ENCODE peak calls at places on chromosomes 4 and X, in six cellular contexts. I is NB4, V is cardiac muscle cell, R is tibial artery, C is IMR-90, D is heart left ventricle. Q is an unnamed sample.

GRCh38 chr4:126935784-126936183 is 697.0 kb upstream of the INTU start:
- DNase-seq in I (no peak), V (no peak), R (no peak), C (no peak), D (no peak), Q (no peak)

GRCh38 chrX:70494441-70494840 is 49.8 kb downstream of the DLG3 start:
- DNase-seq in I (peak; percentile 14), V (no peak), R (no peak), C (peak; percentile 20), D (no peak), Q (no peak)

GRCh38 chrX:155637714-155638113 is 25.0 kb upstream of the TMLHE start:
- DNase-seq in I (no peak), V (no peak), R (no peak), C (no peak), D (no peak), Q (no peak)

GRCh38 chr4:89172865-89173264 is 61.5 kb downstream of the TIGD2 start:
- DNase-seq in I (no peak), V (no peak), R (no peak), C (no peak), D (no peak), Q (no peak)

GRCh38 chrX:23919706-23920320 is 12.0 kb downstream of the CXorf58 start:
- DNase-seq in I (no peak), V (peak; percentile 41), R (no peak), C (no peak), D (no peak), Q (no peak)

GRCh38 chr4:96525901-96526300 is 686.0 kb downstream of the PDHA2 start:
- DNase-seq in I (no peak), V (peak; percentile 0), R (no peak), C (no peak), D (no peak), Q (peak; percentile 13)

GRCh38 chr4:165707126-165707525 is 165.9 kb upstream of the TLL1 start:
- DNase-seq in I (no peak), V (no peak), R (no peak), C (no peak), D (no peak), Q (no peak)

GRCh38 chr4:114015444-114015899 is 36.0 kb upstream of the ARSJ start:
- DNase-seq in I (no peak), V (peak; percentile 94), R (no peak), C (peak; percentile 99), D (no peak), Q (peak; percentile 99)

GRCh38 chr4:29307755-29308154 is 1412.4 kb upstream of the PCDH7 start:
- DNase-seq in I (no peak), V (no peak), R (no peak), C (no peak), D (no peak), Q (no peak)

GRCh38 chr4:123600426-123600825 is 203.8 kb downstream of the SPRY1 start:
- DNase-seq in I (peak; percentile 36), V (peak; percentile 20), R (no peak), C (no peak), D (no peak), Q (no peak)

GRCh38 chr4:95591278-95591677 is 42.5 kb upstream of the UNC5C start:
- DNase-seq in I (no peak), V (no peak), R (no peak), C (no peak), D (no peak), Q (no peak)

GRCh38 chrX:77548751-77549150 is 101.6 kb downstream of the FGF16 start:
- DNase-seq in I (no peak), V (no peak), R (no peak), C (no peak), D (no peak), Q (no peak)

GRCh38 chr4:8419222-8420041 is 21.1 kb downstream of the ACOX3 start:
- DNase-seq in I (peak; percentile 59), V (peak; percentile 63), R (no peak), C (peak; percentile 57), D (peak; percentile 38), Q (no peak)

GRCh38 chrX:6095469-6095868 is 133.2 kb downstream of the NLGN4X start:
- DNase-seq in I (peak; percentile 1), V (no peak), R (no peak), C (no peak), D (no peak), Q (no peak)

GRCh38 chrX:8639949-8640348 is 92.0 kb downstream of the ANOS1 start:
- DNase-seq in I (no peak), V (no peak), R (no peak), C (no peak), D (no peak), Q (no peak)

GRCh38 chr4:69534697-69535096 is 39.0 kb upstream of the UGT2B4 start:
- DNase-seq in I (no peak), V (no peak), R (no peak), C (no peak), D (no peak), Q (no peak)

GRCh38 chrX:40083120-40083978 is 14.4 kb downstream of the BCOR start:
- DNase-seq in I (peak; percentile 82), V (peak; percentile 29), R (no peak), C (no peak), D (no peak), Q (no peak)

GRCh38 chr4:121140712-121141111 is 23.4 kb downstream of the TNIP3 start:
- DNase-seq in I (no peak), V (peak; percentile 65), R (no peak), C (peak; percentile 57), D (no peak), Q (peak; percentile 29)

GRCh38 chrX:45196701-45197100 is 4.0 kb downstream of the DIPK2B start:
- DNase-seq in I (no peak), V (no peak), R (no peak), C (peak; percentile 61), D (no peak), Q (no peak)

GRCh38 chr4:148632476-148632875 is 190.3 kb upstream of the NR3C2 start:
- DNase-seq in I (no peak), V (no peak), R (no peak), C (no peak), D (no peak), Q (no peak)

GRCh38 chr4:13285336-13285735 is 198.8 kb downstream of the RAB28 start:
- DNase-seq in I (no peak), V (no peak), R (no peak), C (no peak), D (no peak), Q (no peak)

GRCh38 chr4:37440519-37440900 is 196.0 kb downstream of the NWD2 start:
- DNase-seq in I (no peak), V (no peak), R (no peak), C (no peak), D (no peak), Q (no peak)

GRCh38 chrX:13254076-13254785 is 65.6 kb downstream of the ATXN3L start:
- DNase-seq in I (peak; percentile 88), V (peak; percentile 69), R (no peak), C (peak; percentile 53), D (no peak), Q (no peak)

GRCh38 chrX:50579955-50580354 is 109.3 kb upstream of the DGKK start:
- DNase-seq in I (peak; percentile 68), V (peak; percentile 69), R (no peak), C (peak; percentile 57), D (no peak), Q (peak; percentile 16)

GRCh38 chrX:3154386-3154991 is 113.2 kb downstream of the ARSF start:
- DNase-seq in I (peak; percentile 10), V (no peak), R (no peak), C (no peak), D (no peak), Q (no peak)

GRCh38 chr4:177175473-177175872 is 134.2 kb upstream of the NEIL3 start:
- DNase-seq in I (no peak), V (no peak), R (no peak), C (no peak), D (no peak), Q (no peak)

GRCh38 chr4:162497564-162498167 is 333.9 kb upstream of the FSTL5 start:
- DNase-seq in I (peak; percentile 59), V (peak; percentile 65), R (no peak), C (peak; percentile 42), D (no peak), Q (peak; percentile 23)

GRCh38 chr4:97987019-97987648 is 156.1 kb downstream of the STPG2 start:
- DNase-seq in I (peak; percentile 49), V (peak; percentile 48), R (no peak), C (no peak), D (no peak), Q (peak; percentile 28)

DNA sequence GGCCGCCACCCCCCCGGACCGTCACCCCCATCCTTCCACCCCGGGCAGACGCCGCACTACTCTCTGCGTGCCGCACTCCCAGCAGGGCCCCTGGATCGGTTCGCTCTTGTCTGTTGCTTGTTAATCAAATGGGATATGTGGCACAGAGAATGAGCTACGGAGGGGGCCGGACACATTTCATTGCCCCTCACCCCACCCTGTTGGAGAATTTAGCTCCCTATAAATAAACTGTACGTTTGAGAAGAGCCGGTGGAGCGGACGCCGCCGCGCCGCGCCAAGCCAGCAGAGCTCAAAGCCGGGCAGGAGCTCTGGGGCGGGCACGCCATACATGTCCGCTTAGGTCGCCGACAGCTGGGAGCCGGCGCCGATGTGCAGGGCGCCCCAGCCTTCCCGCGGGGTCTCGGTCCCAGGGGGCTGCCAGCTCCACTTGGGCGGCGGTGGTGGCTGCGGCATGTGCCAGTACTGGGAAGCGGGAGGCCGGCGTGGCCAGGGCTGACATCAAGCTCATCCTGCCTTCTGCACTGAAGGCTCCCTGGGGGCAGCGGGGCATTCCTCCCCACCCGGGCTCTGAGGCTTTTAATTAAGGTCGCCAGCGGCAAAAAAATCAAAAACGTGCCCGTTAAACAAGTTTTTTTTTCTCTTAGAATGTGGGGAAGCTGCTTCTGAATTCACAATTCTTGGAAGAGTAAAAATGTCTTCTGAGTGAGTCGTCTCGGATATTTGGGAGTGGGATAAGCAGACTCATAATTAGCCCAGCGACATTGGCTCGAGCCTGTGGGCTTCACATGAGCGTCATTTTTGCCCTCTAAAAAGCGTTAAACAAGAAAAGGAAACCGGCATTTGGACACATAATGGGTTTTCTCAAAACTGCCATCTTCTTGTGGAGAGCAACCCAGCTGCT is 1.1 kb upstream of the PCDH19 start:
- DNase-seq in I (no peak), V (no peak), R (no peak), C (no peak), D (no peak), Q (no peak)
- H3K4me3 ChIP-seq in I (no peak overlapping the region), V (peak overlapping the region; percentile 39), R (peak overlapping the region; percentile 51), C (no peak overlapping the region), D (peak overlapping the region; percentile 59), Q (no peak overlapping the region)

GRCh38 chrX:119145241-119145653 is 17.6 kb upstream of the KIAA1210 start:
- DNase-seq in I (peak; percentile 30), V (peak; percentile 34), R (no peak), C (no peak), D (no peak), Q (no peak)
- TF ChIP-seq CTCF in I (peak; percentile 32), V (peak; percentile 63), R (no peak), C (peak; percentile 35), D (no peak), Q (peak; percentile 56)

GRCh38 chr4:39947963-39948362 is 29.7 kb downstream of the PDS5A start:
- DNase-seq in I (no peak), V (no peak), R (no peak), C (no peak), D (no peak), Q (no peak)
- H3K4me3 ChIP-seq in I (no peak overlapping the region), V (no peak overlapping the region), R (no peak overlapping the region), C (no peak overlapping the region), D (no peak overlapping the region), Q (no peak overlapping the region)

DNA sequence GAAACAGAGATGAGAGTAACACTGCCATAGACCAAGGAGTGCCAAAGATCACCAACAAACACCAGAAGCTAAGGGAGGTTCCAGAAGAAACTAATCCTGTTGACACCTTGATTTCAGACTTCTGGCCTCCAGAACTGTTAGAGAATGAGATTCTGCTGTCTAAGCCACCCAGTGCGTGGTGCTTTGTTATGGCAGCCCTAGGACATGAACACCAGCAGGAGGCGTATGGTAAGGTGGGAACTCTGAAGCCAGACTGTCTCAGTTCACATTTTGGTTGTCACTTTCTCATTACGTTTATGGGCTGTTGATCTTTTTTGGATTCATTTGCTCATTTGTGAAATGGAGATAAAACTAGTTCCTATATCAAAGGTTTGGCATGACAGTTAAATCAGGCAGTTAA is 142.9 kb downstream of the DCHS2 start:
- DNase-seq in I (no peak), V (no peak), R (no peak), C (no peak), D (no peak), Q (no peak)
- TF ChIP-seq CTCF in I (no peak), V (no peak), R (no peak), C (no peak), D (no peak), Q (peak; percentile 11)

Q was measured in astrocyte of the cerebellum.